ENCODE peak calls at places on chromosomes 7 and 10, in five cellular contexts. I is nephron progenitor cell, T is ureter, P is kidney glomerular epithelial cell, B is NT2/D1. F is an unnamed sample.

GRCh38 chr10:69457771-69458237 is 6.5 kb downstream of the TSPAN15 start:
- DNase-seq in T (no peak), I (no peak), P (no peak), B (no peak), F (no peak)

GRCh38 chr7:24987331-24987842 is 7.4 kb upstream of the OSBPL3 start:
- DNase-seq in P (no peak), T (no peak), B (no peak), I (no peak), F (no peak)

GRCh38 chr7:74674166-74674565 is 16.6 kb downstream of the GTF2I start:
- DNase-seq in B (no peak), I (no peak), T (no peak), P (no peak), F (no peak)

GRCh38 chr7:92699560-92699959 is 109.4 kb upstream of the FAM133B start:
- DNase-seq in I (no peak), P (no peak), B (no peak), T (no peak), F (no peak)

GRCh38 chr7:123494193-123494796 is 40.1 kb downstream of the IQUB start:
- DNase-seq in B (no peak), I (peak; percentile 8), T (no peak), P (peak; percentile 62), F (no peak)

GRCh38 chr7:155785536-155785935 is 26.7 kb downstream of the SHH start:
- DNase-seq in I (no peak), P (no peak), B (no peak), T (no peak), F (no peak)

GRCh38 chr10:116254422-116255152 is 18.4 kb downstream of the GFRA1 start:
- DNase-seq in T (no peak), I (peak; percentile 33), B (no peak), P (no peak), F (no peak)

GRCh38 chr7:133947458-133948044 is 179.6 kb upstream of the LRGUK start:
- DNase-seq in T (no peak), I (no peak), B (no peak), P (no peak), F (no peak)

GRCh38 chr10:97224483-97225435 is 39.0 kb upstream of the SLIT1 start:
- DNase-seq in I (no peak), B (no peak), T (no peak), P (no peak), F (no peak)

GRCh38 chr10:178208-178607 is 43.0 kb downstream of the ZMYND11 start:
- DNase-seq in T (no peak), I (no peak), B (no peak), P (no peak), F (no peak)

F was measured in lower leg skin.